ENCODE peak calls at places on chromosomes 4 and X, in seven cellular contexts. H is ovary, G is A549, R is upper lobe of left lung, T is stomach, S is suprapubic skin, J is sigmoid colon. Z is an unnamed sample.

GRCh38 chrX:71637253-71637618 is 18.9 kb upstream of the CXCR3 start:
- DNase-seq in H (no peak), G (no peak), R (no peak), T (no peak), S (no peak), J (no peak), Z (no peak)

GRCh38 chrX:13432376-13432775 is 112.5 kb upstream of the ATXN3L start:
- DNase-seq in H (peak; percentile 65), G (no peak), R (no peak), T (no peak), S (peak; percentile 70), J (peak; percentile 86), Z (peak; percentile 12)

GRCh38 chrX:107672955-107673378 is 44.7 kb downstream of the PRPS1 start:
- DNase-seq in H (peak; percentile 89), G (peak; percentile 31), R (peak; percentile 88), T (peak; percentile 77), S (peak; percentile 91), J (peak; percentile 93), Z (peak; percentile 67)

GRCh38 chrX:10598540-10598939 is 21.8 kb downstream of the MID1 start:
- DNase-seq in H (no peak), G (no peak), R (no peak), T (no peak), S (no peak), J (no peak), Z (no peak)

GRCh38 chrX:74980802-74981201 is 55.5 kb upstream of the NEXMIF start:
- DNase-seq in H (no peak), G (no peak), R (no peak), T (no peak), S (no peak), J (no peak), Z (no peak)

GRCh38 chr4:8891646-8892555 is 20.3 kb upstream of the HMX1 start:
- DNase-seq in H (no peak), G (no peak), R (no peak), T (no peak), S (no peak), J (no peak), Z (no peak)

GRCh38 chr4:84597450-84597849 is 14.5 kb downstream of the CDS1 start:
- DNase-seq in H (no peak), G (no peak), R (no peak), T (no peak), S (no peak), J (no peak), Z (no peak)

GRCh38 chrX:57453901-57454300 is 137.9 kb upstream of the ZXDB start:
- DNase-seq in H (no peak), G (no peak), R (no peak), T (no peak), S (no peak), J (no peak), Z (no peak)

GRCh38 chr4:113620032-113620431 is 141.5 kb downstream of the CAMK2D start:
- DNase-seq in H (no peak), G (no peak), R (no peak), T (no peak), S (no peak), J (no peak), Z (no peak)

GRCh38 chr4:24169956-24170355 is 280.1 kb upstream of the PPARGC1A start:
- DNase-seq in H (no peak), G (no peak), R (no peak), T (no peak), S (no peak), J (no peak), Z (no peak)

GRCh38 chr4:126955292-126956191 is 677.2 kb upstream of the INTU start:
- DNase-seq in H (no peak), G (no peak), R (peak; percentile 47), T (no peak), S (no peak), J (no peak), Z (no peak)

GRCh38 chr4:3399277-3400194 is 42.2 kb upstream of the HGFAC start:
- DNase-seq in H (no peak), G (no peak), R (no peak), T (no peak), S (no peak), J (peak; percentile 28), Z (no peak)

GRCh38 chrX:123060986-123061385 is 123.1 kb upstream of the GRIA3 start:
- DNase-seq in H (no peak), G (no peak), R (no peak), T (no peak), S (no peak), J (no peak), Z (no peak)

GRCh38 chr4:54107951-54108740 is 8.2 kb downstream of the GSX2 start:
- DNase-seq in H (no peak), G (no peak), R (peak; percentile 36), T (no peak), S (no peak), J (no peak), Z (no peak)

GRCh38 chr4:145722561-145722960 is 42.6 kb downstream of the C4orf51 start:
- DNase-seq in H (no peak), G (no peak), R (no peak), T (no peak), S (no peak), J (no peak), Z (no peak)

GRCh38 chrX:84318661-84319060 is 130.7 kb upstream of the RPS6KA6 start:
- DNase-seq in H (no peak), G (no peak), R (no peak), T (no peak), S (no peak), J (no peak), Z (no peak)

DNA sequence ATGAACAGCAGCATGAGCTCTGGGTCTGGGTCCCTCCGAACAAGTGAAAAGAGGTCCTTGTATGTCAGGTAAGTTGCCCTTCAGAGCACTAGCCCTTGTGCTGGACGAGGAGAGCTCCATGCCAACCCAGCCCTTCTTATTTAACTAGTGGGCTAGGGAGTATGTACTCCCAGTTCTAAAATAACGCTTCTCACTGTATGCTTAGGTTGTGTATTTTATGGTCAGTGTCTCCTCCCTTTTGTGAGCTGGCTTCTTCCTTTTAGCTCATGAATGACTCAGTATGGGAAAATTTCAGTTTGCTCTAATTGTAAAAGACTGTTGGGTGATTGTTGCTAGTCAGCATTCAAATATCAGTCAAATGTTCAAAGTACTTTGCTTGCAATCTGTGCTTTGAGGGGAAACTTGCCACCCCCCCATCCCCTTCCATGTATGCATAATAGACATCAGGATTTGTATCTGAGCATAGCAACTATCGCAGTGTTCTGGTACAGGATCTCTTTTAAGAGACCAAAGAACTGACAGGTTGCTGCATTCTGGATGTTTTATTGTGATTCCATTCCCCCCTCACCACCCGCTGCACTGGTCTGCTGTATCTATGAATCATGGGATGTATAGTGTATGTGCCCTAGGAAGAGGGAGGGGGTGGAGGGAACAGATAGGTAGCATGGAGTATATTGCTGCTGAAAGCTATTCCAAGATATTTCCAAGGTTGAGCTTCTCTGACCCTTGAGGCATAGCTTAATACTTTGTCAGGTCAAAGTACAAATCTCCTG is 34.7 kb downstream of the DLG3 start:
- DNase-seq in H (no peak), G (peak; percentile 9), R (no peak), T (no peak), S (no peak), J (no peak), Z (no peak)
- H3K4me1 ChIP-seq in H (peaks cover 4% of the 10 kb centered on the region), G (peaks cover 46% of the 10 kb centered on the region), R (peaks cover 17% of the 10 kb centered on the region), T (peaks cover 17% of the 10 kb centered on the region), S (peaks cover 5% of the 10 kb centered on the region), J (peaks cover 27% of the 10 kb centered on the region), Z (peaks cover 35% of the 10 kb centered on the region)

GRCh38 chr4:184279496-184280082 is 61.9 kb upstream of the ENPP6 start:
- DNase-seq in H (no peak), G (no peak), R (no peak), T (no peak), S (no peak), J (no peak), Z (peak; percentile 1)

GRCh38 chr4:184280591-184281071 is 63.0 kb upstream of the ENPP6 start:
- DNase-seq in H (no peak), G (no peak), R (no peak), T (no peak), S (no peak), J (no peak), Z (no peak)

GRCh38 chr4:184282251-184282713 is 64.6 kb upstream of the ENPP6 start:
- DNase-seq in H (no peak), G (no peak), R (no peak), T (peak; percentile 63), S (no peak), J (no peak), Z (no peak)

GRCh38 chr4:184281231-184282139 is 63.8 kb upstream of the ENPP6 start:
- DNase-seq in H (no peak), G (no peak), R (no peak), T (no peak), S (no peak), J (no peak), Z (peak; percentile 1)

DNA sequence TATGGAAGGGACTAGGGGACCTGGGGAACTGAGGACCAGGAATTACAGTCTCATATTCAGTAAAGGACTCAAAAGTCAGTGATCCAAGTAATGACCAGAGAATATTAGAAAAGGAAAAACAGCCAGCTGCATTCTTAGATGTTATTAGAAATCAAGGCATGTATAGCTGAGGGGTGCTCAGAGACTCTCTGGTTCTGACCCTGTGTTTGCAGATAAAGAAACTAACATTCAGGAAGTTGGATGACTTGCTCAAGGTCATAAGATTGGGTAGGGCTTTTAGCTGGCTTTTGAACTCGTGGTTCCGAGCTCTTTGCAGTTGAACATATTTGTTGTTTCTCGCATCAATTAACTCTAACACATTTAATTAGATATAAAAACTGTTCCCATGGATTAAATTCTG is 62.4 kb upstream of the ENPP6 start:
- DNase-seq in H (no peak), G (no peak), R (no peak), T (no peak), S (no peak), J (no peak), Z (no peak)
- TF ChIP-seq POLR2A in H (no peak), G (no peak), R (no peak), T (no peak), S (no peak), J (no peak), Z (no peak)

GRCh38 chr4:94419956-94420355 is 31.8 kb upstream of the PDLIM5 start:
- DNase-seq in H (no peak), G (no peak), R (no peak), T (no peak), S (no peak), J (no peak), Z (no peak)
- TF ChIP-seq EP300 in H (no peak), G (no peak), R (no peak), T (no peak), S (no peak), J (no peak), Z (no peak)

DNA sequence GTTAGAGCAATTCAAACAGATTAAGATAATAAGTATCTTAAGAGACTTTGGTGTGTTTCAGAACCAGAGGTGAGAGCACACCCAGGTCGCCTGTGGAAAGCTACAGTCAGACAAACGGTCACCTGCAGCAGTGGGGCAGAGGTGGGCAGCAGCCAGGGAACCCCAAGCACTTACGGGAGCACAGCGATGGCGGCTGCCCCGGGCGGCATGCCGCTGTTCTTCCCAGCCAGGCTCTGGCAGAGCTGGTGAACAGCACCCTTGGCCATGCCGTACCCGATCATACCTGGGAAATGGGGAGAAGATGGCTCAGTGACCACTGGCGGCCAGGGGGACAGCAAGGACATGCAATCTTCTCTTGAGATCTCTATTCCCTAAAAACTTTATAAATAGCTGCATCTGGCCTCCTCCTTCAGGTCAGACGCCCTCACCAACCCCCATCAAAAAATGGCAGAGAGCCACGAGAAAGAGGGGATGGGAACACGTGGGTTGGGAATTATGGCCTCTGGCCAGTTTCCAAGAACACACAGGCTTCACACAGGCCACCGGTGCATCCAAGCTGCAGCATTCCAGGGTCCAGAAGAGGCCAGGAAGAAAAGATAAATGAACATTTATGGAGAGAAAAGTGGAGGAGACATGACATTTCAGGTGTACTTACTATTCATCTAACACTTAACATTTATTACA is 19.7 kb downstream of the QDPR start:
- DNase-seq in H (no peak), G (no peak), R (peak; percentile 74), T (no peak), S (no peak), J (no peak), Z (no peak)
- H3K4me1 ChIP-seq in H (no peaks in the 10 kb centered on the region), G (peaks cover 15% of the 10 kb centered on the region), R (peaks cover 14% of the 10 kb centered on the region), T (peaks cover 8% of the 10 kb centered on the region), S (no peaks in the 10 kb centered on the region), J (peaks cover 9% of the 10 kb centered on the region), Z (peaks cover 7% of the 10 kb centered on the region)

Z was measured in tibial nerve.